ENCODE peak calls at places on chromosomes 16 and 17, in six cellular contexts. One of them, this sample, is unnamed.

GRCh38 chr17:31226950-31227349 is 70.1 kb downstream of the OMG start:
- DNase-seq in H1: no peak
- DNase-seq in GM12891: no peak
- DNase-seq in GM12892: no peak
- DNase-seq in SK-N-SH: no peak
- DNase-seq in GM12878: no peak
- DNase-seq in this sample: no peak

GRCh38 chr17:50114849-50115357 is 15.1 kb downstream of the SAMD14 start:
- DNase-seq in GM12878: no peak
- DNase-seq in H1: peak; percentile 66
- DNase-seq in SK-N-SH: peak; percentile 79
- DNase-seq in GM12891: no peak
- DNase-seq in GM12892: no peak
- DNase-seq in this sample: peak; percentile 38

GRCh38 chr16:88816736-88817535 is 5.2 kb upstream of the APRT start:
- DNase-seq in GM12891: no peak
- DNase-seq in SK-N-SH: no peak
- DNase-seq in GM12878: no peak
- DNase-seq in H1: no peak
- DNase-seq in GM12892: no peak
- DNase-seq in this sample: no peak

GRCh38 chr17:74758846-74759163 is 10.4 kb downstream of the NHERF1 start:
- DNase-seq in GM12891: no peak
- DNase-seq in H1: no peak
- DNase-seq in SK-N-SH: peak; percentile 57
- DNase-seq in GM12878: no peak
- DNase-seq in GM12892: no peak
- DNase-seq in this sample: no peak

GRCh38 chr17:59634632-59635561 is 15.2 kb downstream of the CLTC start:
- DNase-seq in H1: no peak
- DNase-seq in SK-N-SH: no peak
- DNase-seq in GM12892: no peak
- DNase-seq in GM12891: no peak
- DNase-seq in GM12878: no peak
- DNase-seq in this sample: no peak

GRCh38 chr17:68491864-68492263 is 20.4 kb upstream of the PRKAR1A start:
- DNase-seq in GM12878: no peak
- DNase-seq in GM12892: no peak
- DNase-seq in H1: no peak
- DNase-seq in GM12891: no peak
- DNase-seq in SK-N-SH: no peak
- DNase-seq in this sample: peak; percentile 11

GRCh38 chr16:31875112-31875803 is 1.7 kb downstream of the ZNF267 start:
- DNase-seq in GM12891: no peak
- DNase-seq in SK-N-SH: no peak
- DNase-seq in H1: no peak
- DNase-seq in GM12892: no peak
- DNase-seq in GM12878: no peak
- DNase-seq in this sample: peak; percentile 27

GRCh38 chr17:17075037-17075755 is 32.9 kb downstream of the MPRIP start:
- DNase-seq in H1: no peak
- DNase-seq in GM12892: no peak
- DNase-seq in SK-N-SH: peak; percentile 68
- DNase-seq in GM12878: no peak
- DNase-seq in GM12891: no peak
- DNase-seq in this sample: no peak

GRCh38 chr16:90057738-90058173 is 19.4 kb downstream of the PRDM7 start:
- DNase-seq in GM12892: no peak
- DNase-seq in GM12891: no peak
- DNase-seq in SK-N-SH: no peak
- DNase-seq in GM12878: no peak
- DNase-seq in H1: no peak
- DNase-seq in this sample: peak; percentile 57

GRCh38 chr16:53045554-53046250 is 7.0 kb downstream of the CHD9NB start:
- DNase-seq in SK-N-SH: no peak
- DNase-seq in H1: no peak
- DNase-seq in GM12878: no peak
- DNase-seq in GM12891: no peak
- DNase-seq in GM12892: no peak
- DNase-seq in this sample: no peak

GRCh38 chr16:30846649-30847402 is 47.1 kb downstream of the BCL7C start:
- DNase-seq in SK-N-SH: no peak
- DNase-seq in GM12892: no peak
- DNase-seq in GM12891: no peak
- DNase-seq in GM12878: no peak
- DNase-seq in H1: no peak
- DNase-seq in this sample: no peak

GRCh38 chr16:57352636-57353047 is 5.9 kb upstream of the CCL22 start:
- DNase-seq in SK-N-SH: no peak
- DNase-seq in H1: no peak
- DNase-seq in GM12891: no peak
- DNase-seq in GM12878: no peak
- DNase-seq in GM12892: no peak
- DNase-seq in this sample: no peak

GRCh38 chr16:73036074-73036826 is 11.7 kb downstream of the ZFHX3 start:
- DNase-seq in GM12878: peak; percentile 75
- DNase-seq in H1: no peak
- DNase-seq in SK-N-SH: no peak
- DNase-seq in GM12891: no peak
- DNase-seq in GM12892: no peak
- DNase-seq in this sample: no peak

GRCh38 chr17:81253358-81254131 is 14.4 kb downstream of the NDUFAF8 start:
- DNase-seq in SK-N-SH: peak; percentile 92
- DNase-seq in GM12891: peak; percentile 61
- DNase-seq in H1: peak; percentile 74
- DNase-seq in GM12892: no peak
- DNase-seq in GM12878: no peak
- DNase-seq in this sample: peak; percentile 77

GRCh38 chr17:64306850-64307463 is 43.9 kb upstream of the TEX2 start:
- DNase-seq in GM12892: no peak
- DNase-seq in SK-N-SH: peak; percentile 72
- DNase-seq in GM12891: peak; percentile 38
- DNase-seq in GM12878: no peak
- DNase-seq in H1: peak; percentile 66
- DNase-seq in this sample: peak; percentile 68

GRCh38 chr16:12344577-12345343 is 368.2 kb downstream of the SNX29 start:
- DNase-seq in GM12891: no peak
- DNase-seq in SK-N-SH: no peak
- DNase-seq in GM12892: no peak
- DNase-seq in H1: no peak
- DNase-seq in GM12878: no peak
- DNase-seq in this sample: no peak

DNA sequence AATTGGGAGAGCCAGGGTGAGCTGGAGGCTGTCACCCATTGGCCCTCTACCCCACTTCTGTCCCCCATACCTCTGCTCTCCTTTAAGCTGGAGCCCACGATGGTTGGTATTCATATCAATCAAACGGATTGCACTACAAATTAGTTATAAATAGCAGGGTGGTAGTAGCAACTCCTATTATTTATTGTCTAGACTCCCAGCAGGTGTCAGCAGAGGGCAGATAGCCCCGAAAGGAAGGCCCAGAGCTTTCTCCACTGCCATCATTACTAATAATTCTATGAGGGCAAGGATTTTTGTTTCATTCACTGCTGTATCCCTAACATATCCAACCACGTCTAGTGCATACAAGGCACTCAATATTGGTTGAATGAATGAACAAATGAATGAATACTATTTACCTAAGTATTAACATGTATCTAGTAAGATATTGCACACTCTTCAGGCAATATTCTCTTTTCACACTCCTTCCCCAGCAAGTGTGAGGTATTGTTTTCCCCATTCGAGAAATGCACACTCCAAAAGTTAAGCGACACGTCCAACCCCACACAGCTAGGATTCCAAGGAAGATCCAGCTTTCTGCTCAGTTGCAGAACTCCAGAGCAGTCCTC is 6.3 kb downstream of the C17orf50 start:
- DNase-seq in H1: no peak
- DNase-seq in GM12891: no peak
- DNase-seq in GM12892: no peak
- DNase-seq in GM12878: no peak
- DNase-seq in SK-N-SH: peak; percentile 81
- DNase-seq in this sample: peak; percentile 35
- TF ChIP-seq TAF1 in H1: no peak
- TF ChIP-seq TAF1 in GM12891: no peak
- TF ChIP-seq TAF1 in GM12892: no peak
- TF ChIP-seq TAF1 in GM12878: no peak
- TF ChIP-seq TAF1 in SK-N-SH: no peak
- TF ChIP-seq TAF1 in this sample: no peak

DNA sequence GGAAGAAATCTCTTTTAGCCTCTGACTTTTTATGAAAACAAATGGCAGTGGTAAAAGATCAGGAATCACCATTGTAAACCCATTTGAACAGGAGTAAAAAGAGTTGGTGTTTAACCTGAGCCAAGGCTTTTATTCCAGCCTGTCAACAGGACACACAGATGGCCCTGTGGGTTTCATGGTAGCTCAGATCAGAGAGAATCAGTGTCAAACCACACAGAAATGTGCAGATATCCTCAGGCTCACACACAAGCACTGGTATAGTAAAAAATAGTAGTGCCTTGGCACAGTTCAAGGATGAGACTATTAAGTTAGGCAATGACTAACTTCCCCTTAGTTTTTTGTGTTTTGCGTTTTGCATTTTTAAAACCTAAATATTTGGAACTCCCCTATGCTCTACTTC is 1200.1 kb downstream of the CDH11 start:
- DNase-seq in SK-N-SH: no peak
- DNase-seq in GM12892: no peak
- DNase-seq in H1: no peak
- DNase-seq in GM12891: no peak
- DNase-seq in GM12878: no peak
- DNase-seq in this sample: no peak
- TF ChIP-seq TAF1 in SK-N-SH: no peak
- TF ChIP-seq TAF1 in GM12892: no peak
- TF ChIP-seq TAF1 in H1: no peak
- TF ChIP-seq TAF1 in GM12891: no peak
- TF ChIP-seq TAF1 in GM12878: no peak
- TF ChIP-seq TAF1 in this sample: no peak

DNA sequence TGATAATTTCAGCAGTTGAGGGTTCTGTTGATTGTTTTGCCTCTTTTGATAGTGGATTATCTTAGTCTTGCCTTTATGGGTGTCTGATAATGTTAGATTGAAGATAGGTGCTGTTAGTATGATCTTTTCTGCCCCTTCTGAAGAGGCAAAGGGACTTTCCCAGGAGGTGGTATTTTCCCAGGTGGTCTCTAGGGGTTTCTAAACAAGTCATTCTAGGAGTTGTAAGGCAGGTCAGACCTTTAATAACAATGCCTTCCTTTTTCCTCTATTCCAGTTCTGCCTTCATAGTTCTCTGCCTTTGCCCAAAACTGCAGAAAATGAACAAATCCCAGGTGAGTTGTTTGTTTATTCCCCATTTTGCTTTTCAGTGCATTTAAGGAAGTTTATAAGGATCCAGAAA is 4.3 kb downstream of the ZFP1 start:
- DNase-seq in GM12891: no peak
- DNase-seq in GM12878: peak; percentile 53
- DNase-seq in GM12892: no peak
- DNase-seq in H1: no peak
- DNase-seq in SK-N-SH: no peak
- DNase-seq in this sample: no peak
- TF ChIP-seq TAF1 in GM12891: no peak
- TF ChIP-seq TAF1 in GM12878: no peak
- TF ChIP-seq TAF1 in GM12892: no peak
- TF ChIP-seq TAF1 in H1: no peak
- TF ChIP-seq TAF1 in SK-N-SH: no peak
- TF ChIP-seq TAF1 in this sample: no peak

DNA sequence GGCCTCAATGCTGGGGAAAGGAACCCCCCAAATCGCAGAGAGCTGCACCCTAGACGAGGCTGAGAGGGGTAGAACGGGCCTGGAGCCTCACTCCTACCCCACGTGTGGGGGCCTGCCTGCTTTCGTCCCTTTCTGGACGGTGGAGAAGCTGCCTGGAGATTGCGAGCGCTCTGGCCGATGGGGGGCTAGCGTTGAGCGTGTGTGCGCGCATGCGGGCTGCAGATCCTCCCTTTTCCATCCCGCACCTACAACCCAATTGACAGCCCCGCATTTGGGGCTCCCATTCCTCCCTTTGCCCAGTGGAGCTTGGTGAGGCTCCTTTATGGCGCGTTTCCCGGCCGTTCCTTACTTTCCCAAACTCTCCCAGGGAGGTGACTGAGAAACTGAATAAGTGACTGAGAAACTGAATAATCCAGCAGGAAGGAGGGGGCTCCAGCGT is 896 bp upstream of the ESRP2 start:
- DNase-seq in GM12891: no peak
- DNase-seq in H1: no peak
- DNase-seq in GM12892: peak; percentile 44
- DNase-seq in SK-N-SH: no peak
- DNase-seq in GM12878: no peak
- DNase-seq in this sample: no peak
- TF ChIP-seq TAF1 in GM12891: no peak
- TF ChIP-seq TAF1 in H1: no peak
- TF ChIP-seq TAF1 in GM12892: no peak
- TF ChIP-seq TAF1 in SK-N-SH: no peak
- TF ChIP-seq TAF1 in GM12878: no peak
- TF ChIP-seq TAF1 in this sample: no peak